ENCODE peak calls at places on chromosomes 12 and 14, in seven cellular contexts. One of them, this sample, is unnamed.

GRCh38 chr12:126752021-126752420 is 1514.9 kb upstream of the TMEM132C start:
- DNase-seq in trophoblast cell: no peak
- DNase-seq in IMR-90: no peak
- DNase-seq in mesendoderm: no peak
- DNase-seq in mesenchymal stem cell: no peak
- DNase-seq in neuronal stem cell: no peak
- DNase-seq in H1: no peak
- DNase-seq in this sample: no peak

GRCh38 chr12:4540633-4541032 is 1.9 kb downstream of the RAD51AP1 start:
- DNase-seq in neuronal stem cell: no peak
- DNase-seq in H1: no peak
- DNase-seq in IMR-90: no peak
- DNase-seq in trophoblast cell: no peak
- DNase-seq in mesendoderm: no peak
- DNase-seq in mesenchymal stem cell: no peak
- DNase-seq in this sample: no peak

GRCh38 chr14:105854600-105855245 is 328.3 kb downstream of the TMEM121 start:
- DNase-seq in trophoblast cell: no peak
- DNase-seq in mesenchymal stem cell: no peak
- DNase-seq in H1: no peak
- DNase-seq in IMR-90: no peak
- DNase-seq in mesendoderm: no peak
- DNase-seq in neuronal stem cell: no peak
- DNase-seq in this sample: peak

GRCh38 chr12:91307957-91308705 is 125.5 kb upstream of the DCN start:
- DNase-seq in H1: no peak
- DNase-seq in mesenchymal stem cell: no peak
- DNase-seq in neuronal stem cell: no peak
- DNase-seq in mesendoderm: no peak
- DNase-seq in trophoblast cell: no peak
- DNase-seq in IMR-90: no peak
- DNase-seq in this sample: no peak

GRCh38 chr14:88599761-88600439 is 37.1 kb downstream of the ZC3H14 start:
- DNase-seq in H1: no peak
- DNase-seq in mesendoderm: no peak
- DNase-seq in trophoblast cell: no peak
- DNase-seq in IMR-90: no peak
- DNase-seq in neuronal stem cell: no peak
- DNase-seq in mesenchymal stem cell: no peak
- DNase-seq in this sample: no peak

GRCh38 chr12:46891306-46891705 is 65.5 kb upstream of the SLC38A4 start:
- DNase-seq in IMR-90: peak
- DNase-seq in H1: no peak
- DNase-seq in mesendoderm: no peak
- DNase-seq in neuronal stem cell: no peak
- DNase-seq in mesenchymal stem cell: peak
- DNase-seq in trophoblast cell: no peak
- DNase-seq in this sample: no peak

GRCh38 chr14:100336618-100337530 is 13.7 kb downstream of the SLC25A47 start:
- DNase-seq in trophoblast cell: peak
- DNase-seq in H1: no peak
- DNase-seq in mesenchymal stem cell: no peak
- DNase-seq in neuronal stem cell: no peak
- DNase-seq in mesendoderm: no peak
- DNase-seq in IMR-90: no peak
- DNase-seq in this sample: no peak

GRCh38 chr14:51566831-51567582 is 84.7 kb upstream of the FRMD6 start:
- DNase-seq in trophoblast cell: no peak
- DNase-seq in neuronal stem cell: no peak
- DNase-seq in H1: no peak
- DNase-seq in mesenchymal stem cell: no peak
- DNase-seq in mesendoderm: no peak
- DNase-seq in IMR-90: no peak
- DNase-seq in this sample: no peak

GRCh38 chr12:54974281-54974680 is 10.3 kb downstream of the TESPA1 start:
- DNase-seq in IMR-90: no peak
- DNase-seq in neuronal stem cell: no peak
- DNase-seq in mesenchymal stem cell: no peak
- DNase-seq in H1: no peak
- DNase-seq in mesendoderm: no peak
- DNase-seq in trophoblast cell: no peak
- DNase-seq in this sample: peak

GRCh38 chr12:2792670-2793500 is 1.9 kb upstream of the FKBP4 start:
- DNase-seq in mesendoderm: no peak
- DNase-seq in trophoblast cell: no peak
- DNase-seq in neuronal stem cell: no peak
- DNase-seq in mesenchymal stem cell: no peak
- DNase-seq in IMR-90: no peak
- DNase-seq in H1: no peak
- DNase-seq in this sample: no peak
- H3K9ac ChIP-seq in mesendoderm: no peak
- H3K9ac ChIP-seq in trophoblast cell: no peak
- H3K9ac ChIP-seq in neuronal stem cell: no peak
- H3K9ac ChIP-seq in mesenchymal stem cell: no peak
- H3K9ac ChIP-seq in IMR-90: no peak
- H3K9ac ChIP-seq in H1: no peak
- H3K9ac ChIP-seq in this sample: no peak

DNA sequence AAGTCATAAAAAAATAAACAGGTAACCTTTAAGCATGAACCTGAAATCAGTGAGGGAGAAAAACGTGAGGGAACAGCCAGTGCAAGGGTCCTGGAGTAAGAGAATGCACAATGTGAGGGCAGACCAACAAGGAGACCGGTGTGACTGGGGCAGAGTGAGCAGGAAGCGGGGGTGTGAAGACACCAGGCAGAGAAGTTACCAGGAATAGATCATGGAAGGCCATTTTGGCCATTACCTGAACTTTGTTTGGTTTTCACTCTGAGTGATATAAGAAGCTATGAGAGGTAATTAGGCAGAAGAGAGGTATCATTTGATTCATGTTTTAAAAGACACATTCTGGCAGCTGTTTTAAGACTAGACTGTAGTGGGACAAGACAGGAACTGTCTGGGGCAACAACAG is 15.0 kb downstream of the PAH start:
- DNase-seq in H1: no peak
- DNase-seq in neuronal stem cell: no peak
- DNase-seq in IMR-90: no peak
- DNase-seq in mesenchymal stem cell: no peak
- DNase-seq in mesendoderm: no peak
- DNase-seq in trophoblast cell: no peak
- DNase-seq in this sample: no peak
- H2BK5ac ChIP-seq in H1: no peak
- H2BK5ac ChIP-seq in neuronal stem cell: no peak
- H2BK5ac ChIP-seq in IMR-90: no peak
- H2BK5ac ChIP-seq in mesenchymal stem cell: no peak
- H2BK5ac ChIP-seq in mesendoderm: no peak
- H2BK5ac ChIP-seq in trophoblast cell: no peak
- H2BK5ac ChIP-seq in this sample: no peak

GRCh38 chr14:62126885-62127478 is 364.8 kb downstream of the SNAPC1 start:
- DNase-seq in neuronal stem cell: peak
- DNase-seq in mesendoderm: peak
- DNase-seq in trophoblast cell: peak
- DNase-seq in mesenchymal stem cell: peak
- DNase-seq in H1: no peak
- DNase-seq in IMR-90: peak
- DNase-seq in this sample: no peak
- H3K9ac ChIP-seq in neuronal stem cell: no peak
- H3K9ac ChIP-seq in mesendoderm: no peak
- H3K9ac ChIP-seq in trophoblast cell: no peak
- H3K9ac ChIP-seq in mesenchymal stem cell: no peak
- H3K9ac ChIP-seq in H1: no peak
- H3K9ac ChIP-seq in IMR-90: no peak
- H3K9ac ChIP-seq in this sample: no peak

GRCh38 chr12:66117242-66117641 is 13.3 kb downstream of the LLPH start:
- DNase-seq in mesendoderm: no peak
- DNase-seq in IMR-90: no peak
- DNase-seq in neuronal stem cell: no peak
- DNase-seq in trophoblast cell: peak
- DNase-seq in mesenchymal stem cell: no peak
- DNase-seq in H1: no peak
- DNase-seq in this sample: no peak

GRCh38 chr12:66107451-66107915 is 23.1 kb downstream of the LLPH start:
- DNase-seq in mesendoderm: peak
- DNase-seq in H1: peak
- DNase-seq in mesenchymal stem cell: peak
- DNase-seq in trophoblast cell: peak
- DNase-seq in IMR-90: peak
- DNase-seq in neuronal stem cell: peak
- DNase-seq in this sample: peak

GRCh38 chr12:66115083-66115600 is 15.4 kb downstream of the LLPH start:
- DNase-seq in mesenchymal stem cell: no peak
- DNase-seq in H1: no peak
- DNase-seq in mesendoderm: no peak
- DNase-seq in trophoblast cell: no peak
- DNase-seq in neuronal stem cell: no peak
- DNase-seq in IMR-90: no peak
- DNase-seq in this sample: no peak

GRCh38 chr12:66113471-66113870 is 17.1 kb downstream of the LLPH start:
- DNase-seq in IMR-90: no peak
- DNase-seq in neuronal stem cell: no peak
- DNase-seq in mesendoderm: no peak
- DNase-seq in trophoblast cell: no peak
- DNase-seq in mesenchymal stem cell: no peak
- DNase-seq in H1: no peak
- DNase-seq in this sample: no peak

GRCh38 chr12:66111605-66112004 is 18.9 kb downstream of the LLPH start:
- DNase-seq in mesenchymal stem cell: peak
- DNase-seq in IMR-90: no peak
- DNase-seq in neuronal stem cell: no peak
- DNase-seq in H1: no peak
- DNase-seq in trophoblast cell: no peak
- DNase-seq in mesendoderm: no peak
- DNase-seq in this sample: no peak
- H2BK5ac ChIP-seq in mesenchymal stem cell: no peak
- H2BK5ac ChIP-seq in IMR-90: no peak
- H2BK5ac ChIP-seq in neuronal stem cell: no peak
- H2BK5ac ChIP-seq in H1: no peak
- H2BK5ac ChIP-seq in trophoblast cell: peak
- H2BK5ac ChIP-seq in mesendoderm: no peak
- H2BK5ac ChIP-seq in this sample: no peak